ENCODE peak calls at places on chromosomes 3 and 15, in seven cellular contexts. D, N, S, T, Z, Y and W are unnamed samples.

GRCh38 chr3:46127503-46127902 is 80.6 kb downstream of the CCR1 start:
- DNase-seq in D (no peak), N (peak), S (no peak), T (peak), Z (no peak), Y (no peak), W (no peak)

GRCh38 chr15:64897345-64897985 is 14.2 kb upstream of the ANKDD1A start:
- DNase-seq in D (no peak), N (peak), S (no peak), T (no peak), Z (peak), Y (no peak), W (peak)

GRCh38 chr3:158407844-158408517 is 163.0 kb upstream of the MLF1 start:
- DNase-seq in D (no peak), N (no peak), S (no peak), T (no peak), Z (no peak), Y (no peak), W (no peak)

GRCh38 chr15:83379574-83379973 is 67.6 kb upstream of the SH3GL3 start:
- DNase-seq in D (no peak), N (no peak), S (no peak), T (no peak), Z (no peak), Y (no peak), W (no peak)

GRCh38 chr3:61650276-61650675 is 88.9 kb downstream of the PTPRG start:
- DNase-seq in D (peak), N (peak), S (no peak), T (peak), Z (peak), Y (no peak), W (no peak)

GRCh38 chr15:67840747-67841634 is 1.1 kb upstream of the RNU6-1 start:
- DNase-seq in D (no peak), N (peak), S (no peak), T (no peak), Z (peak), Y (no peak), W (no peak)

GRCh38 chr3:112486811-112487505 is 12.3 kb downstream of the BTLA start:
- DNase-seq in D (no peak), N (peak), S (no peak), T (no peak), Z (no peak), Y (no peak), W (no peak)

GRCh38 chr3:16441306-16441898 is 72.1 kb downstream of the RFTN1 start:
- DNase-seq in D (no peak), N (peak), S (no peak), T (no peak), Z (no peak), Y (no peak), W (no peak)

GRCh38 chr3:52817221-52817620 is 13.3 kb downstream of the ITIH4 start:
- DNase-seq in D (no peak), N (no peak), S (no peak), T (no peak), Z (no peak), Y (no peak), W (no peak)

GRCh38 chr3:83457516-83457915 is 1501.3 kb upstream of the CADM2 start:
- DNase-seq in D (no peak), N (no peak), S (no peak), T (no peak), Z (no peak), Y (no peak), W (no peak)

GRCh38 chr3:31077826-31078225 is 183.4 kb upstream of the GADL1 start:
- DNase-seq in D (no peak), N (no peak), S (no peak), T (no peak), Z (no peak), Y (no peak), W (no peak)

GRCh38 chr3:38454179-38454883 is 641 bp downstream of the ACVR2B start:
- DNase-seq in D (peak), N (no peak), S (no peak), T (no peak), Z (peak), Y (no peak), W (no peak)

GRCh38 chr3:68935778-68936177 is 3.4 kb upstream of the TAFA4 start:
- DNase-seq in D (no peak), N (no peak), S (no peak), T (no peak), Z (no peak), Y (no peak), W (no peak)

GRCh38 chr3:5095879-5096278 is 26.2 kb upstream of the ARL8B start:
- DNase-seq in D (no peak), N (peak), S (no peak), T (no peak), Z (no peak), Y (peak), W (no peak)

GRCh38 chr3:148087601-148088371 is 609.9 kb upstream of the AGTR1 start:
- DNase-seq in D (no peak), N (no peak), S (no peak), T (no peak), Z (no peak), Y (no peak), W (no peak)

GRCh38 chr15:28255965-28256364 is 66.0 kb downstream of the HERC2 start:
- DNase-seq in D (no peak), N (no peak), S (no peak), T (no peak), Z (no peak), Y (no peak), W (no peak)
- H3K4me3 ChIP-seq in D (no peak), N (no peak), S (no peak), T (no peak), Z (no peak), Y (no peak), W (no peak)

GRCh38 chr15:31869640-31870335 is 160.5 kb upstream of the CHRNA7 start:
- DNase-seq in D (no peak), N (peak), S (no peak), T (no peak), Z (peak), Y (no peak), W (no peak)
- H3K4me3 ChIP-seq in D (peak), N (peak), S (no peak), T (peak), Z (peak), Y (peak), W (peak)

GRCh38 chr3:63910873-63911272 is 1.3 kb downstream of the SCAANT1 start:
- DNase-seq in D (no peak), N (no peak), S (no peak), T (no peak), Z (no peak), Y (no peak), W (no peak)
- H3K4me3 ChIP-seq in D (peak), N (no peak), S (no peak), T (no peak), Z (no peak), Y (no peak), W (peak)

GRCh38 chr3:187352581-187353575 is 15.3 kb upstream of the RTP4 start:
- DNase-seq in D (no peak), N (no peak), S (no peak), T (peak), Z (no peak), Y (no peak), W (no peak)
- H3K4me3 ChIP-seq in D (no peak), N (no peak), S (no peak), T (no peak), Z (no peak), Y (no peak), W (peak)

DNA sequence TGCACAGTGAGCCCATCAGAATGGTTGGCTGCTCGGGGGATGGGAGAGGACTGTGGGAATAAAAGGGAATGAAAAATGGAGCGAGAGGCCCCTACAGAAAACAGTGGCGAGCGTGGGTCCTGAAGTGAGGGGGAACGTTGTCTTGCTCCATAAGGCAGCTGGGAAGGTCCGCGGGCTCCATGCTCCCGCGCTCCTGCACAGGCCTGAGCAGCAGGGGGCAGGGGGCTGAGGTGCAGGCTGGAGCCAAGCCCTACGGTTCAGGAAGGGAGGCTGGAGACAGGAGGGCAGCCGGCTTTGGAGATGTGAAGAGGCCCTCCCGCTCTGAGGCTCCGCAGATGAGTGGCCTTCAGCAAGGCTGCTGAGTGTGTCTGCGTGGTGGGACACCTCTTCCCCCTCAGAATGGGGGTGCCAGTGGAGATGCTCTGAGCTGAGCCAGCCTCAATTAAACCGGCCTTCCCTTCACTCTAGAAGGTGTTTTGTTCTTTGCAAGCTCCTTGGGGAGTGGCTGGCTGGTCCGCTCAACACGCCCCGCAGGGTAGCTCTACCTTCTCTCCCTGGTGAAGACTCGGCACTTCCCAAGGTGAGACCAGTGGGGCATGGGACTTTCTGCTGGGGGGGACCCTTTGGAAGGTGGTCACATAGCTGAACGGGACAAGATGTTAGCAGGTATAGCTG is 208.0 kb downstream of the XXYLT1 start:
- DNase-seq in D (no peak), N (no peak), S (no peak), T (no peak), Z (no peak), Y (no peak), W (no peak)
- H3K4me3 ChIP-seq in D (no peak), N (no peak), S (no peak), T (no peak), Z (no peak), Y (no peak), W (no peak)

GRCh38 chr15:31483924-31484368 is 157.3 kb downstream of the KLF13 start:
- DNase-seq in D (peak), N (no peak), S (no peak), T (no peak), Z (no peak), Y (no peak), W (no peak)
- H3K4me3 ChIP-seq in D (no peak), N (no peak), S (no peak), T (no peak), Z (no peak), Y (peak), W (no peak)

GRCh38 chr15:74375303-74375693 is 7.9 kb upstream of the CYP11A1 start:
- DNase-seq in D (peak), N (peak), S (peak), T (no peak), Z (peak), Y (no peak), W (peak)

GRCh38 chr15:74373056-74373650 is 5.7 kb upstream of the CYP11A1 start:
- DNase-seq in D (no peak), N (no peak), S (no peak), T (no peak), Z (no peak), Y (no peak), W (no peak)

GRCh38 chr15:74373731-74374647 is 6.5 kb upstream of the CYP11A1 start:
- DNase-seq in D (peak), N (peak), S (peak), T (no peak), Z (peak), Y (peak), W (peak)

GRCh38 chr15:74376226-74376625 is 8.8 kb upstream of the CYP11A1 start:
- DNase-seq in D (no peak), N (no peak), S (no peak), T (no peak), Z (no peak), Y (no peak), W (no peak)

GRCh38 chr15:74374648-74375302 is 7.3 kb upstream of the CYP11A1 start:
- DNase-seq in D (no peak), N (no peak), S (no peak), T (no peak), Z (no peak), Y (no peak), W (no peak)
- H3K4me3 ChIP-seq in D (peak), N (peak), S (peak), T (peak), Z (no peak), Y (peak), W (peak)

DNA sequence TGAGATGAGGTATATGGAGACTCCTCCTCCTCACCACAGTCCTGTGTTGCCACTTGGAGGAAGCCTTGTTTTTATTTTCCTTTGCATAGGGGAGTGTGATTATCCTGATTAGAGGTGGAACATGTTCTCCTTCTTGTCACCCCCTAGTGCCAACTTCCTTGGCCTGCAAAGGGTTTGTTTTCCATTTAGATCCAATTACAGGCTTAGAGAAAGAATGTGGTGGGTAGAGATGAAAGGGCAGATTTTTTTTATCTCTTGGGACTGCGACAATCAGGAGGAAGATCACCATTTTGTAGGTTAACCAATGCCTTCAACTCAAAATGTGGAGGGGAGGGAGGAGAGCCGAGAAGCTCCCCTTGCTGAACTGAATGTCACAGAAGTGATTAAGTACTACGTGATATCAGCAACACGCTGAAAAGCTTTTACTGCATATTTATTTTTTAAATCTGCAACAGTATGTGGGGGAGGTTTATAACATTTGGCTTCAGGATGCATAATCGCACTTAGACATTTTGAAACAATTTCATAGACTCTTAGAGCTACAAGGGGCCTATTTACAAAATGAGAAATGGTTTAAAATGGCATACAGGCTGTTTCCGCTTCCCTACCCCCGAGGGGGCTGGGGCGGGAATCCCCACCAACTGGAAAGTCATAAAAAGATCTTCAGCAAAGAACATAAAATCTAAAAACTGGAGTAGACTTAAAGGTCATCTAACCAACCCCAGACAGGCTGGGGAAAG is 2.4 kb downstream of the LMCD1 start:
- DNase-seq in D (no peak), N (peak), S (peak), T (no peak), Z (no peak), Y (no peak), W (no peak)
- H3K4me3 ChIP-seq in D (peak), N (peak), S (peak), T (peak), Z (no peak), Y (no peak), W (peak)